ENCODE peak calls at places on chromosomes 11 and 22, in four cellular contexts. J is CD8-positive, alpha-beta memory T cell; M is H9; C is HS-5. V is an unnamed sample.
A peak's percentile ranks its signal among the peaks of the same experiment; 100 is the strongest.

GRCh38 chr22:49760630-49761571 is 66.8 kb downstream of the BRD1 start:
- DNase-seq in J (no peak), C (no peak), M (peak; percentile 24), V (no peak)

GRCh38 chr11:7060828-7061227 is 28.0 kb upstream of the RBMXL2 start:
- DNase-seq in M (no peak), C (peak; percentile 57), J (no peak), V (no peak)

GRCh38 chr22:46748948-46749681 is 11.1 kb upstream of the CERK start:
- DNase-seq in M (no peak), C (no peak), J (peak; percentile 72), V (peak; percentile 62)

GRCh38 chr11:108216988-108217387 is 5.5 kb downstream of the NPAT start:
- DNase-seq in J (no peak), C (no peak), M (no peak), V (no peak)

GRCh38 chr22:32796865-32797573 is 4.5 kb upstream of the TIMP3 start:
- DNase-seq in C (no peak), M (peak; percentile 68), J (peak; percentile 9), V (no peak)

GRCh38 chr11:84780689-84781293 is 846.4 kb downstream of the DLG2 start:
- DNase-seq in J (no peak), C (peak; percentile 18), M (no peak), V (no peak)

GRCh38 chr22:39679652-39680051 is 109.1 kb downstream of the CACNA1I start:
- DNase-seq in M (no peak), C (no peak), J (no peak), V (no peak)

GRCh38 chr11:3139481-3140290 is 25.4 kb downstream of the OSBPL5 start:
- DNase-seq in M (no peak), C (no peak), J (no peak), V (no peak)

GRCh38 chr11:8870461-8871282 is 40.3 kb upstream of the AKIP1 start:
- DNase-seq in C (no peak), M (peak; percentile 74), J (no peak), V (no peak)

GRCh38 chr11:117816151-117816741 is 8.3 kb downstream of the FXYD2 start:
- DNase-seq in C (no peak), J (no peak), M (peak; percentile 70), V (no peak)

GRCh38 chr22:35435201-35435712 is 35.3 kb downstream of the MCM5 start:
- DNase-seq in M (no peak), C (no peak), J (no peak), V (no peak)

GRCh38 chr11:9219572-9219971 is 45.6 kb downstream of the DENND5A start:
- DNase-seq in C (peak; percentile 52), M (no peak), J (no peak), V (no peak)

GRCh38 chr11:134036484-134037092 is 32.3 kb upstream of the JAM3 start:
- DNase-seq in C (no peak), J (peak; percentile 39), M (peak; percentile 62), V (no peak)

V was measured in effector memory CD8-positive, alpha-beta T cell.